ENCODE peak calls at places on chromosomes 3 and 15, in ten cellular contexts. S is substantia nigra; I is EH; G is COR-L47; H is activated CD4-positive, CD25-positive, alpha-beta regulatory T cell treated with anti-CD3 and anti-CD28 coated beads, Interleukin-2, amount 50 U/mL, for 72 hours; J is ovary; U is GOT3; Q is ureter; P is stimulated activated CD4-positive, alpha-beta T cell treated with anti-CD3 and anti-CD28 coated beads, TNF-alpha, amount 100 ng/mL, for 4 hours; B is HuH-7.5. W is an unnamed sample.

GRCh38 chr3:14803101-14803980 is 15.4 kb upstream of the FGD5 start:
- DNase-seq in S (no peak), I (peak), G (no peak), H (no peak), J (peak), U (no peak), Q (no peak), P (no peak), B (no peak), W (no peak)

GRCh38 chr3:117439812-117440211 is 730.2 kb downstream of the TUSC7 start:
- DNase-seq in S (no peak), I (peak), G (peak), H (no peak), J (no peak), U (no peak), Q (no peak), P (no peak), B (no peak), W (no peak)

GRCh38 chr3:83890763-83891135 is 1068.0 kb upstream of the CADM2 start:
- DNase-seq in S (no peak), I (no peak), G (no peak), H (no peak), J (no peak), U (no peak), Q (no peak), P (no peak), B (no peak), W (no peak)

GRCh38 chr15:54149115-54149531 is 170.9 kb downstream of the UNC13C start:
- DNase-seq in S (no peak), I (no peak), G (no peak), H (no peak), J (no peak), U (no peak), Q (no peak), P (no peak), B (no peak), W (no peak)

GRCh38 chr15:27123808-27124207 is 152.8 kb downstream of the GABRG3 start:
- DNase-seq in S (no peak), I (no peak), G (no peak), H (no peak), J (no peak), U (no peak), Q (no peak), P (no peak), B (no peak), W (no peak)

GRCh38 chr15:61038387-61038786 is 190.7 kb downstream of the RORA start:
- DNase-seq in S (no peak), I (peak), G (peak), H (no peak), J (no peak), U (no peak), Q (no peak), P (no peak), B (no peak), W (no peak)

GRCh38 chr3:42172047-42172654 is 81.0 kb downstream of the TRAK1 start:
- DNase-seq in S (no peak), I (no peak), G (no peak), H (no peak), J (no peak), U (no peak), Q (no peak), P (no peak), B (no peak), W (no peak)

GRCh38 chr3:70120360-70120966 is 120.9 kb downstream of the SAMMSON start:
- DNase-seq in S (peak), I (peak), G (peak), H (peak), J (no peak), U (no peak), Q (peak), P (no peak), B (peak), W (no peak)

GRCh38 chr3:133540896-133541674 is 32.4 kb upstream of the CDV3 start:
- DNase-seq in S (no peak), I (peak), G (no peak), H (no peak), J (no peak), U (no peak), Q (no peak), P (no peak), B (peak), W (no peak)

GRCh38 chr15:66862878-66863335 is 160.9 kb downstream of the SMAD6 start:
- DNase-seq in S (peak), I (peak), G (peak), H (peak), J (peak), U (peak), Q (peak), P (peak), B (peak), W (peak)

GRCh38 chr3:141279074-141279945 is 47.7 kb downstream of the PXYLP1 start:
- DNase-seq in S (no peak), I (peak), G (peak), H (no peak), J (no peak), U (no peak), Q (no peak), P (no peak), B (peak), W (no peak)

GRCh38 chr15:61459785-61460707 is 230.9 kb upstream of the RORA start:
- DNase-seq in S (no peak), I (peak), G (no peak), H (no peak), J (no peak), U (no peak), Q (no peak), P (no peak), B (no peak), W (no peak)

GRCh38 chr15:51802593-51802992 is 26.9 kb upstream of the TMOD3 start:
- DNase-seq in S (no peak), I (no peak), G (no peak), H (no peak), J (no peak), U (no peak), Q (no peak), P (no peak), B (no peak), W (no peak)

GRCh38 chr15:59199775-59200465 is 6.7 kb upstream of the LDHAL6B start:
- DNase-seq in S (no peak), I (peak), G (no peak), H (no peak), J (no peak), U (no peak), Q (no peak), P (no peak), B (no peak), W (no peak)

GRCh38 chr3:124882749-124883148 is 4.4 kb downstream of the ITGB5 start:
- DNase-seq in S (no peak), I (peak), G (no peak), H (no peak), J (no peak), U (no peak), Q (no peak), P (no peak), B (no peak), W (no peak)

GRCh38 chr3:117281371-117281770 is 571.8 kb downstream of the TUSC7 start:
- DNase-seq in S (no peak), I (no peak), G (no peak), H (no peak), J (no peak), U (no peak), Q (no peak), P (no peak), B (no peak), W (no peak)

GRCh38 chr15:41565702-41566101 is 6.7 kb downstream of the TYRO3 start:
- DNase-seq in S (no peak), I (no peak), G (no peak), H (no peak), J (no peak), U (no peak), Q (no peak), P (no peak), B (no peak), W (no peak)

GRCh38 chr3:183513046-183513706 is 42.3 kb downstream of the KLHL6 start:
- DNase-seq in S (no peak), I (peak), G (no peak), H (no peak), J (no peak), U (no peak), Q (no peak), P (no peak), B (no peak), W (peak)

GRCh38 chr3:114351123-114351821 is 57.4 kb downstream of the TIGIT start:
- DNase-seq in S (no peak), I (no peak), G (no peak), H (no peak), J (no peak), U (no peak), Q (no peak), P (no peak), B (no peak), W (no peak)

GRCh38 chr3:187296058-187296457 is 4.5 kb upstream of the MASP1 start:
- DNase-seq in S (no peak), I (peak), G (no peak), H (no peak), J (no peak), U (no peak), Q (no peak), P (no peak), B (no peak), W (no peak)

GRCh38 chr3:23950303-23950702 is 5.2 kb downstream of the NR1D2 start:
- DNase-seq in S (no peak), I (no peak), G (no peak), H (no peak), J (no peak), U (no peak), Q (no peak), P (no peak), B (no peak), W (no peak)

GRCh38 chr3:52004158-52004787 is 8.6 kb upstream of the RPL29 start:
- DNase-seq in S (peak), I (peak), G (no peak), H (no peak), J (peak), U (no peak), Q (no peak), P (no peak), B (peak), W (no peak)

W was measured in activated T-helper 1 cell treated with Interleukin-2 at 50 U/mL for 16 hours.